ENCODE peak calls at places on chromosomes 13 and 19, in five cellular contexts. One of them, this sample, is unnamed.

GRCh38 chr13:42363941-42364612 is 92.1 kb downstream of the AKAP11 start:
- DNase-seq in mammary epithelial cell: peak
- DNase-seq in AML-193: no peak
- DNase-seq in mucosa of gallbladder: no peak
- DNase-seq in left colon: no peak
- DNase-seq in this sample: no peak

GRCh38 chr19:4069331-4069959 is 2.7 kb upstream of the ZBTB7A start:
- DNase-seq in left colon: peak
- DNase-seq in AML-193: peak
- DNase-seq in mucosa of gallbladder: no peak
- DNase-seq in mammary epithelial cell: no peak
- DNase-seq in this sample: no peak

GRCh38 chr13:38763446-38764381 is 76.8 kb downstream of the FREM2 start:
- DNase-seq in AML-193: peak
- DNase-seq in mammary epithelial cell: peak
- DNase-seq in mucosa of gallbladder: no peak
- DNase-seq in left colon: no peak
- DNase-seq in this sample: peak

GRCh38 chr19:23855676-23856075 is 59.0 kb upstream of the ZNF726 start:
- DNase-seq in AML-193: no peak
- DNase-seq in mammary epithelial cell: no peak
- DNase-seq in left colon: no peak
- DNase-seq in mucosa of gallbladder: no peak
- DNase-seq in this sample: no peak

GRCh38 chr13:70520275-70520674 is 412.0 kb upstream of the KLHL1 start:
- DNase-seq in mucosa of gallbladder: no peak
- DNase-seq in AML-193: no peak
- DNase-seq in mammary epithelial cell: no peak
- DNase-seq in left colon: no peak
- DNase-seq in this sample: no peak

GRCh38 chr13:19845758-19846157 is 17.7 kb downstream of the ZMYM5 start:
- DNase-seq in mucosa of gallbladder: peak
- DNase-seq in AML-193: no peak
- DNase-seq in left colon: no peak
- DNase-seq in mammary epithelial cell: peak
- DNase-seq in this sample: no peak

GRCh38 chr13:80382576-80382975 is 41.6 kb upstream of the SPRY2 start:
- DNase-seq in AML-193: no peak
- DNase-seq in mammary epithelial cell: no peak
- DNase-seq in left colon: no peak
- DNase-seq in mucosa of gallbladder: no peak
- DNase-seq in this sample: no peak

GRCh38 chr13:48942131-48942530 is 33.6 kb upstream of the FNDC3A start:
- DNase-seq in AML-193: no peak
- DNase-seq in mammary epithelial cell: peak
- DNase-seq in mucosa of gallbladder: no peak
- DNase-seq in left colon: no peak
- DNase-seq in this sample: no peak

GRCh38 chr13:113863511-113864302 is at the start of gene GAS6:
- DNase-seq in AML-193: no peak
- DNase-seq in left colon: peak
- DNase-seq in mucosa of gallbladder: peak
- DNase-seq in mammary epithelial cell: peak
- DNase-seq in this sample: peak

GRCh38 chr13:20953245-20953931 is 50.8 kb upstream of the XPO4 start:
- DNase-seq in mammary epithelial cell: no peak
- DNase-seq in AML-193: no peak
- DNase-seq in left colon: no peak
- DNase-seq in mucosa of gallbladder: no peak
- DNase-seq in this sample: no peak

GRCh38 chr13:31485183-31485582 is 254.1 kb upstream of the RXFP2 start:
- DNase-seq in left colon: no peak
- DNase-seq in mucosa of gallbladder: no peak
- DNase-seq in mammary epithelial cell: no peak
- DNase-seq in AML-193: peak
- DNase-seq in this sample: no peak

This sample was measured in testis.